ENCODE peak calls at places on chromosomes 11 and 22, in nine cellular contexts. C, Y, G, A, V, J, N, Z and W are unnamed samples.

GRCh38 chr22:39716534-39716933 is 146.0 kb downstream of the CACNA1I start:
- DNase-seq in N (no peak), Z (no peak), Y (no peak), J (no peak), G (no peak), C (no peak), V (no peak), A (no peak), W (no peak)

GRCh38 chr22:40525250-40525884 is 111.2 kb downstream of the MRTFA start:
- DNase-seq in G (no peak), Y (peak; percentile 87), Z (no peak), J (peak; percentile 50), A (peak; percentile 64), N (peak; percentile 51), C (peak; percentile 78), V (no peak), W (peak; percentile 62)

GRCh38 chr11:71472357-71472885 is 19.4 kb downstream of the NADSYN1 start:
- DNase-seq in N (no peak), Z (no peak), J (no peak), V (no peak), G (no peak), C (no peak), Y (no peak), A (no peak), W (no peak)

GRCh38 chr11:36077886-36078685 is 134.2 kb downstream of the LDLRAD3 start:
- DNase-seq in A (no peak), N (no peak), C (no peak), V (no peak), Y (no peak), J (no peak), Z (no peak), G (no peak), W (no peak)

GRCh38 chr11:66868726-66869291 is 11.9 kb downstream of the LRFN4 start:
- DNase-seq in G (peak; percentile 27), Y (peak; percentile 87), N (peak; percentile 74), J (peak; percentile 60), A (peak; percentile 93), V (no peak), Z (no peak), C (peak; percentile 68), W (peak; percentile 76)

GRCh38 chr11:103274025-103274424 is 164.8 kb downstream of the DYNC2H1 start:
- DNase-seq in J (no peak), A (no peak), Y (no peak), Z (no peak), V (no peak), G (no peak), C (no peak), N (no peak), W (no peak)

GRCh38 chr22:47944941-47945340 is 1182.5 kb downstream of the TBC1D22A start:
- DNase-seq in G (no peak), Y (no peak), V (no peak), N (no peak), A (no peak), Z (no peak), C (no peak), J (no peak), W (no peak)

GRCh38 chr22:29816539-29816938 is 21.5 kb downstream of the ASCC2 start:
- DNase-seq in A (no peak), Z (peak; percentile 77), Y (no peak), N (no peak), J (no peak), C (no peak), G (no peak), V (no peak), W (no peak)

GRCh38 chr22:37331034-37331428 is 48.7 kb downstream of the CYTH4 start:
- DNase-seq in N (no peak), V (no peak), G (no peak), C (no peak), A (no peak), Z (no peak), Y (no peak), J (no peak), W (no peak)

GRCh38 chr11:35923452-35923851 is 20.4 kb upstream of the LDLRAD3 start:
- DNase-seq in C (no peak), J (no peak), Z (no peak), A (no peak), N (no peak), V (no peak), Y (no peak), G (no peak), W (no peak)

GRCh38 chr22:43260346-43260745 is 73.4 kb upstream of the TTLL12 start:
- DNase-seq in A (no peak), V (no peak), N (no peak), Z (no peak), G (no peak), J (no peak), C (no peak), Y (no peak), W (no peak)

GRCh38 chr22:47335460-47335859 is 573.0 kb downstream of the TBC1D22A start:
- DNase-seq in G (no peak), V (no peak), Z (no peak), A (no peak), N (no peak), J (no peak), Y (no peak), C (no peak), W (no peak)

GRCh38 chr11:119195680-119196079 is 10.4 kb downstream of the NHERF4 start:
- DNase-seq in Z (no peak), A (peak; percentile 94), J (no peak), Y (no peak), V (peak; percentile 78), C (no peak), G (no peak), N (peak; percentile 25), W (no peak)

GRCh38 chr22:47281126-47282106 is 519.0 kb downstream of the TBC1D22A start:
- DNase-seq in C (no peak), N (no peak), Z (no peak), J (no peak), Y (no peak), A (no peak), V (no peak), G (no peak), W (no peak)

GRCh38 chr11:125489166-125489565 is 6.9 kb downstream of the FEZ1 start:
- DNase-seq in J (no peak), Y (no peak), C (no peak), Z (no peak), A (no peak), V (no peak), G (no peak), N (no peak), W (no peak)

GRCh38 chr22:22787805-22788459 is 99.7 kb upstream of the IGLL5 start:
- DNase-seq in N (peak; percentile 76), Z (peak; percentile 9), V (peak; percentile 26), C (peak; percentile 58), A (peak; percentile 82), J (peak; percentile 84), Y (peak; percentile 88), G (no peak), W (peak; percentile 58)

GRCh38 chr22:28375761-28376534 is 303.7 kb downstream of the TTC28 start:
- DNase-seq in C (no peak), J (no peak), N (no peak), Y (no peak), A (no peak), V (no peak), Z (no peak), G (no peak), W (no peak)

GRCh38 chr11:133191931-133192330 is 340.4 kb downstream of the OPCML start:
- DNase-seq in J (no peak), N (no peak), Y (no peak), Z (no peak), V (no peak), G (no peak), A (no peak), C (no peak), W (no peak)

GRCh38 chr11:1876361-1877063 is 15.2 kb downstream of the PRR33 start:
- DNase-seq in N (peak; percentile 63), G (no peak), C (no peak), Y (no peak), V (peak; percentile 20), A (peak; percentile 77), Z (no peak), J (no peak), W (no peak)

GRCh38 chr11:2524446-2525165 is 79.8 kb downstream of the KCNQ1 start:
- DNase-seq in V (no peak), J (no peak), N (peak; percentile 1), A (peak; percentile 5), G (no peak), Y (no peak), C (no peak), Z (no peak), W (no peak)

GRCh38 chr11:123030517-123030916 is 31.4 kb downstream of the HSPA8 start:
- DNase-seq in C (no peak), J (no peak), N (no peak), Z (no peak), G (no peak), A (no peak), Y (no peak), V (no peak), W (no peak)

GRCh38 chr11:33034983-33035382 is 4.4 kb upstream of the TCP11L1 start:
- DNase-seq in V (no peak), N (no peak), Y (no peak), J (no peak), A (no peak), C (no peak), Z (no peak), G (no peak), W (no peak)

GRCh38 chr11:109911488-109911887 is 181.7 kb upstream of the ZC3H12C start:
- DNase-seq in Z (no peak), G (no peak), Y (no peak), V (no peak), J (no peak), C (no peak), N (no peak), A (no peak), W (no peak)

GRCh38 chr11:44835979-44836378 is 109.2 kb downstream of the TSPAN18 start:
- DNase-seq in Y (no peak), V (no peak), J (no peak), N (no peak), A (no peak), C (no peak), Z (no peak), G (no peak), W (no peak)

GRCh38 chr11:63804259-63804658 is 9.0 kb upstream of the SPINDOC start:
- DNase-seq in N (no peak), J (no peak), C (no peak), Y (no peak), A (no peak), Z (no peak), V (no peak), G (no peak), W (no peak)

GRCh38 chr22:46789992-46790391 is 27.5 kb downstream of the TBC1D22A start:
- DNase-seq in V (no peak), A (no peak), J (no peak), G (no peak), C (no peak), Y (no peak), Z (no peak), N (no peak), W (no peak)

GRCh38 chr11:127307700-127308099 is 307.1 kb upstream of the KIRREL3 start:
- DNase-seq in N (no peak), V (no peak), J (no peak), Y (no peak), Z (no peak), G (no peak), C (no peak), A (no peak), W (no peak)

GRCh38 chr11:30143098-30143705 is 87.6 kb upstream of the FSHB start:
- DNase-seq in V (peak; percentile 4), N (peak; percentile 26), A (no peak), C (no peak), Y (no peak), J (no peak), G (no peak), Z (peak; percentile 5), W (no peak)

GRCh38 chr11:31237819-31238771 is 131.4 kb downstream of the DCDC1 start:
- DNase-seq in G (no peak), V (no peak), A (peak; percentile 17), Y (no peak), N (peak; percentile 6), Z (no peak), J (no peak), C (no peak), W (no peak)

GRCh38 chr11:10122337-10123197 is 171.5 kb downstream of the SBF2 start:
- DNase-seq in C (no peak), J (no peak), V (no peak), A (no peak), Y (no peak), G (no peak), N (no peak), Z (no peak), W (no peak)

GRCh38 chr22:43862074-43862881 is at the start of gene SULT4A1:
- DNase-seq in Z (no peak), C (no peak), A (peak; percentile 47), V (peak; percentile 70), J (no peak), G (no peak), N (peak; percentile 73), Y (no peak), W (no peak)